ENCODE peak calls at places on chromosomes 13 and 19, in four cellular contexts. K is iris pigment epithelial cell; M is stimulated activated CD4-positive, alpha-beta T cell treated with anti-CD3 and anti-CD28 coated beads, Interleukin-1b, Interleukin-23, amount 100 ng/mL, for 1 hour; I is CD4-positive, alpha-beta T cell. S is an unnamed sample.

GRCh38 chr13:111323950-111324651 is 3.7 kb downstream of the TEX29 start:
- DNase-seq in K (no peak), M (no peak), I (no peak), S (no peak)

GRCh38 chr13:113528798-113529180 is 38.3 kb upstream of the DCUN1D2 start:
- DNase-seq in K (no peak), M (no peak), I (no peak), S (no peak)

GRCh38 chr13:39503048-39503447 is 99.9 kb downstream of the LHFPL6 start:
- DNase-seq in K (no peak), M (no peak), I (no peak), S (no peak)

GRCh38 chr19:10288662-10289166 is 1.0 kb upstream of the ICAM5 start:
- DNase-seq in K (peak), M (no peak), I (no peak), S (peak)

GRCh38 chr19:11659612-11660011 is 62.3 kb downstream of the ZNF627 start:
- DNase-seq in K (peak), M (no peak), I (no peak), S (peak)

GRCh38 chr19:14434157-14434501 is 1.0 kb downstream of the PKN1 start:
- DNase-seq in K (no peak), M (no peak), I (no peak), S (peak)

GRCh38 chr13:111115051-111115840 is at the start of gene ARHGEF7:
- DNase-seq in K (no peak), M (no peak), I (no peak), S (peak)

GRCh38 chr13:109667754-109668360 is 118.5 kb downstream of the IRS2 start:
- DNase-seq in K (no peak), M (no peak), I (no peak), S (no peak)

GRCh38 chr19:33763661-33764343 is 32.9 kb upstream of the KCTD15 start:
- DNase-seq in K (no peak), M (no peak), I (no peak), S (no peak)

GRCh38 chr13:23557043-23557442 is 13.2 kb upstream of the TNFRSF19 start:
- DNase-seq in K (no peak), M (no peak), I (no peak), S (no peak)

GRCh38 chr19:45876161-45876410 is 9.9 kb downstream of the IRF2BP1 start:
- DNase-seq in K (no peak), M (no peak), I (no peak), S (no peak)

S was measured in dermis blood vessel endothelial cell.